ENCODE peak calls at places on chromosomes 1 and 21, in six cellular contexts. Z is activated CD8-positive, alpha-beta T cell treated with anti-CD3 and anti-CD28 coated beads for 36 hours; M is uterus; F is BE2C; T is CD8-positive, alpha-beta T cell; Q is neural progenitor cell. X is an unnamed sample.

GRCh38 chr1:214761030-214761429 is 158.0 kb downstream of the CENPF start:
- DNase-seq in F (no peak), Z (no peak), T (no peak), M (no peak), Q (no peak), X (no peak)

GRCh38 chr1:77888071-77888428 is 374 bp upstream of the NEXN start:
- DNase-seq in M (no peak), F (peak), T (no peak), Z (no peak), Q (no peak), X (no peak)

GRCh38 chr1:192100686-192101468 is 57.4 kb upstream of the RGS18 start:
- DNase-seq in F (no peak), Q (no peak), Z (no peak), T (no peak), M (no peak), X (no peak)

GRCh38 chr21:43727571-43728466 is 8.9 kb downstream of the PDXK start:
- DNase-seq in T (no peak), Z (peak), Q (no peak), F (no peak), M (peak), X (no peak)

GRCh38 chr1:203703586-203703985 is 61.4 kb upstream of the LAX1 start:
- DNase-seq in Q (no peak), F (no peak), T (no peak), M (no peak), Z (no peak), X (no peak)

GRCh38 chr1:93597697-93598096 is 83.9 kb downstream of the BCAR3 start:
- DNase-seq in M (no peak), Z (no peak), F (peak), Q (no peak), T (no peak), X (no peak)

GRCh38 chr21:42160950-42161225 is 58.1 kb upstream of the ABCG1 start:
- DNase-seq in Q (no peak), T (no peak), M (no peak), Z (peak), F (no peak), X (peak)

GRCh38 chr1:24159366-24159765 is 16.4 kb upstream of the IL22RA1 start:
- DNase-seq in Q (no peak), F (no peak), M (no peak), Z (no peak), T (no peak), X (no peak)

GRCh38 chr1:99589186-99589636 is 56.7 kb upstream of the PALMD start:
- DNase-seq in F (no peak), Z (no peak), M (no peak), Q (no peak), T (no peak), X (no peak)

GRCh38 chr1:74193908-74194307 is 4.1 kb downstream of the LRRIQ3 start:
- DNase-seq in M (no peak), Z (no peak), Q (no peak), F (no peak), T (no peak), X (no peak)

GRCh38 chr1:109341944-109342925 is 35.4 kb upstream of the MYBPHL start:
- DNase-seq in F (no peak), T (no peak), Z (no peak), Q (no peak), M (no peak), X (no peak)

GRCh38 chr1:50651476-50652263 is 228.4 kb upstream of the DMRTA2 start:
- DNase-seq in Q (no peak), F (no peak), T (no peak), Z (no peak), M (no peak), X (no peak)

GRCh38 chr1:118961156-118961555 is 27.0 kb downstream of the TBX15 start:
- DNase-seq in F (no peak), Z (no peak), M (no peak), Q (no peak), T (no peak), X (no peak)

GRCh38 chr1:15952317-15953258 is 23.3 kb downstream of the ZBTB17 start:
- DNase-seq in Q (peak), T (no peak), Z (peak), F (peak), M (no peak), X (no peak)

GRCh38 chr1:153563991-153564390 is 1.7 kb downstream of the S100A2 start:
- DNase-seq in Q (no peak), Z (no peak), M (peak), F (no peak), T (no peak), X (no peak)

GRCh38 chr1:85322655-85323054 is 46.2 kb upstream of the BCL10 start:
- DNase-seq in T (no peak), M (no peak), Q (no peak), Z (no peak), F (no peak), X (no peak)

GRCh38 chr21:19353271-19353670 is 949.7 kb upstream of the TMPRSS15 start:
- DNase-seq in T (no peak), M (no peak), F (peak), Q (no peak), Z (no peak), X (no peak)

GRCh38 chr1:244653439-244654283 is 735 bp downstream of the DESI2 start:
- DNase-seq in Q (peak), Z (no peak), T (no peak), M (no peak), F (no peak), X (no peak)

GRCh38 chr1:226596531-226597165 is 48.1 kb downstream of the STUM start:
- DNase-seq in Q (no peak), Z (no peak), M (no peak), T (no peak), F (no peak), X (no peak)

GRCh38 chr1:166905930-166906329 is 29.9 kb upstream of the TADA1 start:
- DNase-seq in Q (no peak), F (no peak), M (no peak), Z (peak), T (no peak), X (no peak)

GRCh38 chr1:92996131-92996463 is 34.8 kb upstream of the DIPK1A start:
- DNase-seq in T (no peak), F (no peak), M (no peak), Z (no peak), Q (no peak), X (no peak)

GRCh38 chr1:116284819-116285390 is 88.1 kb upstream of the ATP1A1 start:
- DNase-seq in Q (no peak), F (no peak), T (no peak), M (no peak), Z (no peak), X (no peak)

GRCh38 chr1:160520999-160521398 is 2.1 kb downstream of the SLAMF6 start:
- DNase-seq in F (no peak), M (no peak), Q (no peak), T (no peak), Z (no peak), X (no peak)
- TF ChIP-seq CTCF in F (no peak), M (no peak), Q (no peak), T (no peak), Z (no peak), X (no peak)

DNA sequence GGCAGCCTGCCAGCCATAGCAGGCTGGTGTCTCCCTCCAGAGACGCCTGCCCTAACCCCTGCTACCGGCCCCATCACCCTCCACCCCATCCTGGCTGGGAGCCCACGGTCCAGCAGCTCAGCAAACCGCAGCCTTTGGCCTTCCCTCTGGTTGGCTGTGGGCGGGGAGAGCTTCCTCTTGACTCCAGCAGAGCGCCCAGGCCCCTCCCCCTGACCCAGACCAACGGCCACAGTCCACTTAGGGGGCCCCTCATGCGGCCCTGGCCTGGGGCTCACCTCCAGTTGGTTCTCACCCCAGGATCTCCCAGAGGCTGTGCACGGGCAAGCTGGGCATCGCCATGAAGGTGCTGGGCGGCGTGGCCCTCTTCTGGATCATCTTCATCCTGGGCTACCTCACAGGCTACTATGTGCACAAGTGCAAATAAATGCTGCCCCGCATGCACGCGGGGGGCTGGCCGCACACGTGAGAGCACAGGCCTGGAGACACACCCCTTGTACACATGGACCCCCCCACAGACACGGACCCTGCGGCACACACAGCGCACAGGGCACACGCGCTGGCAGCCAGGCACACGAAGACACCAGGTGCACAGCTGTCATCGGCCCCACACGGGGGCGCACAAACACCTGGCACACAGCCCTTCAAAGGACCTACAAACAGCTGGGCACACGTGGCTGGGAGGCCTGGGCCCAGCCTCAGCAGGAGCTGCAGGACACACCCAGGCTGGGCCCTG is 3.1 kb downstream of the SMIM1 start:
- DNase-seq in Q (peak), F (peak), M (peak), Z (peak), T (peak), X (no peak)
- TF ChIP-seq CTCF in Q (peak), F (peak), M (no peak), Z (peak), T (peak), X (no peak)

GRCh38 chr1:198054510-198054909 is 102.3 kb upstream of the NEK7 start:
- DNase-seq in M (no peak), T (no peak), Q (no peak), F (no peak), Z (no peak), X (no peak)

GRCh38 chr1:198056255-198056654 is 100.5 kb upstream of the NEK7 start:
- DNase-seq in T (no peak), Q (peak), F (peak), M (no peak), Z (peak), X (no peak)
- TF ChIP-seq CTCF in T (no peak), Q (peak), F (peak), M (no peak), Z (peak), X (no peak)

DNA sequence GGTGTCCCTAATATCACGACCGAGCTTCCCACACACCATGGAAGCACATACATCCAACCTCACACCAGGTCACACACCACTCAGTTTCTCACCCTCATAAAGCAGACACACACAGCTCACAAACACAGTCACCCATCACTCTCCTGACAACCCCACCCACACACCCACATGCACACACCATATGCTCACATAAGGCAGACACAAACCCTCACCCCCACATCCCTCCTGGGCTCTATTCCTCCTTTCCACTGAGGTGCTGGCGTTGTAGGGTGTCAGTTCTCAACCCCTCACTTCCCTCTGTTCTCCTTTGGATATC is 48.6 kb downstream of the RHBG start:
- DNase-seq in F (no peak), M (no peak), T (no peak), Z (no peak), Q (no peak), X (no peak)
- TF ChIP-seq CTCF in F (no peak), M (no peak), T (no peak), Z (no peak), Q (no peak), X (no peak)